ENCODE peak calls at places on chromosome 14, in five cellular contexts. D is activated CD4-positive, alpha-beta T cell treated with anti-CD3 and anti-CD28 coated beads, Interleukin-2, amount 10 ng/mL, durations not matched to agents 7 days and 5 days; U is NCI-H1694; F is EL; R is activated naive CD8-positive, alpha-beta T cell treated with anti-CD3 and anti-CD28 coated beads, Interleukin-2, amount 50 U/mL, for 16 hours. O is an unnamed sample.

GRCh38 chr14:91115986-91116385 is 2.1 kb downstream of the DGLUCY start:
- DNase-seq in D (no peak), U (no peak), F (peak), R (no peak), O (no peak)

GRCh38 chr14:49893309-49894213 is 679 bp downstream of the ARF6 start:
- DNase-seq in D (peak), U (no peak), F (peak), R (peak), O (peak)

GRCh38 chr14:64966976-64967375 is 5.2 kb downstream of the RAB15 start:
- DNase-seq in D (no peak), U (no peak), F (no peak), R (no peak), O (no peak)

GRCh38 chr14:94113490-94113889 is 3.0 kb downstream of the IFI27 start:
- DNase-seq in D (no peak), U (peak), F (peak), R (no peak), O (no peak)

GRCh38 chr14:90782892-90783291 is 33.3 kb downstream of the TTC7B start:
- DNase-seq in D (no peak), U (no peak), F (no peak), R (no peak), O (no peak)

GRCh38 chr14:87935895-87936294 is 57.1 kb downstream of the GALC start:
- DNase-seq in D (no peak), U (no peak), F (no peak), R (no peak), O (no peak)

GRCh38 chr14:95645016-95645996 is 40.9 kb upstream of the TCL1B start:
- DNase-seq in D (no peak), U (no peak), F (no peak), R (no peak), O (no peak)

GRCh38 chr14:87628129-87628528 is 364.9 kb downstream of the GALC start:
- DNase-seq in D (no peak), U (no peak), F (peak), R (no peak), O (no peak)

GRCh38 chr14:61355892-61356325 is 34.5 kb downstream of the PRKCH start:
- DNase-seq in D (no peak), U (no peak), F (peak), R (peak), O (no peak)

GRCh38 chr14:68940614-68941185 is 38.4 kb downstream of the ACTN1 start:
- DNase-seq in D (no peak), U (no peak), F (peak), R (no peak), O (no peak)

GRCh38 chr14:90561920-90562319 is 165.1 kb downstream of the CALM1 start:
- DNase-seq in D (no peak), U (no peak), F (no peak), R (no peak), O (no peak)